ENCODE peak calls at places on chromosomes 16 and 17, in six cellular contexts. A, Q, V, S, X and P are unnamed samples.
A peak's percentile ranks its signal among the peaks of the same experiment; 100 is the strongest.

GRCh38 chr17:10631048-10631700 is 25.9 kb downstream of the MYH3 start:
- DNase-seq in A (no peak), Q (peak; percentile 49), V (no peak), S (no peak), X (no peak), P (no peak)

GRCh38 chr17:65362826-65363225 is 198.6 kb downstream of the AXIN2 start:
- DNase-seq in A (no peak), Q (peak; percentile 64), V (no peak), S (no peak), X (no peak), P (no peak)

GRCh38 chr16:85621698-85622433 is 8.7 kb downstream of the GSE1 start:
- DNase-seq in A (no peak), Q (peak; percentile 58), V (no peak), S (no peak), X (no peak), P (peak; percentile 50)

GRCh38 chr17:56031636-56032035 is 121.6 kb upstream of the ANKFN1 start:
- DNase-seq in A (no peak), Q (no peak), V (no peak), S (no peak), X (no peak), P (no peak)

GRCh38 chr17:35051183-35051578 is 12.3 kb downstream of the RFFL start:
- DNase-seq in A (no peak), Q (no peak), V (no peak), S (no peak), X (no peak), P (no peak)

GRCh38 chr17:66018786-66019185 is 173.1 kb downstream of the CEP112 start:
- DNase-seq in A (no peak), Q (no peak), V (no peak), S (no peak), X (no peak), P (no peak)

GRCh38 chr17:64355536-64356303 is 34.9 kb downstream of the PECAM1 start:
- DNase-seq in A (no peak), Q (no peak), V (no peak), S (no peak), X (no peak), P (no peak)

GRCh38 chr16:26454102-26454501 is 612.6 kb upstream of the C16orf82 start:
- DNase-seq in A (no peak), Q (no peak), V (no peak), S (no peak), X (no peak), P (no peak)

GRCh38 chr16:9489823-9490467 is 398.5 kb downstream of the HAPSTR1 start:
- DNase-seq in A (no peak), Q (no peak), V (no peak), S (peak; percentile 66), X (no peak), P (no peak)

GRCh38 chr16:2477327-2477726 is 2.4 kb downstream of the TBC1D24 start:
- DNase-seq in A (no peak), Q (no peak), V (no peak), S (no peak), X (no peak), P (no peak)

GRCh38 chr16:86579268-86580062 is 1.1 kb downstream of the FOXL1 start:
- DNase-seq in A (no peak), Q (no peak), V (no peak), S (no peak), X (no peak), P (no peak)

GRCh38 chr17:74243013-74243755 is 29.8 kb downstream of the TTYH2 start:
- DNase-seq in A (no peak), Q (no peak), V (no peak), S (peak; percentile 75), X (no peak), P (no peak)

GRCh38 chr17:71142333-71142732 is 973.0 kb downstream of the KCNJ2 start:
- DNase-seq in A (no peak), Q (no peak), V (no peak), S (no peak), X (no peak), P (no peak)

GRCh38 chr16:51409001-51409675 is 258.1 kb upstream of the SALL1 start:
- DNase-seq in A (no peak), Q (no peak), V (no peak), S (no peak), X (no peak), P (no peak)

GRCh38 chr17:7836596-7837374 is 2.8 kb downstream of the KDM6B start:
- DNase-seq in A (no peak), Q (peak; percentile 93), V (peak; percentile 93), S (peak; percentile 90), X (peak; percentile 91), P (no peak)

GRCh38 chr17:13598353-13599167 is 3.2 kb downstream of the HS3ST3A1 start:
- DNase-seq in A (no peak), Q (no peak), V (no peak), S (no peak), X (no peak), P (no peak)
- H3K27me3 ChIP-seq in A (no peaks in the 10 kb centered on the region), Q (no peaks in the 10 kb centered on the region), V (peaks cover 20% of the 10 kb centered on the region), S (peaks cover 51% of the 10 kb centered on the region), X (no peaks in the 10 kb centered on the region), P (peaks cover 22% of the 10 kb centered on the region)

GRCh38 chr16:53549970-53550406 is 47.0 kb upstream of the AKTIP start:
- DNase-seq in A (no peak), Q (peak; percentile 41), V (peak; percentile 66), S (peak; percentile 23), X (peak; percentile 45), P (peak; percentile 63)
- TF ChIP-seq CTCF in A (peak; percentile 65), Q (peak; percentile 78), V (peak; percentile 42), S (peak; percentile 75), X (peak; percentile 54), P (peak; percentile 70)

GRCh38 chr16:66306366-66307150 is 59.9 kb upstream of the CDH5 start:
- DNase-seq in A (no peak), Q (no peak), V (peak; percentile 41), S (no peak), X (no peak), P (no peak)
- H3K27me3 ChIP-seq in A (no peaks in the 10 kb centered on the region), Q (peaks cover 23% of the 10 kb centered on the region), V (no peaks in the 10 kb centered on the region), S (peaks cover 19% of the 10 kb centered on the region), X (no peaks in the 10 kb centered on the region), P (no peaks in the 10 kb centered on the region)

GRCh38 chr17:39264119-39264518 is 38.4 kb upstream of the STAC2 start:
- DNase-seq in A (no peak), Q (no peak), V (no peak), S (peak; percentile 69), X (peak; percentile 55), P (no peak)

DNA sequence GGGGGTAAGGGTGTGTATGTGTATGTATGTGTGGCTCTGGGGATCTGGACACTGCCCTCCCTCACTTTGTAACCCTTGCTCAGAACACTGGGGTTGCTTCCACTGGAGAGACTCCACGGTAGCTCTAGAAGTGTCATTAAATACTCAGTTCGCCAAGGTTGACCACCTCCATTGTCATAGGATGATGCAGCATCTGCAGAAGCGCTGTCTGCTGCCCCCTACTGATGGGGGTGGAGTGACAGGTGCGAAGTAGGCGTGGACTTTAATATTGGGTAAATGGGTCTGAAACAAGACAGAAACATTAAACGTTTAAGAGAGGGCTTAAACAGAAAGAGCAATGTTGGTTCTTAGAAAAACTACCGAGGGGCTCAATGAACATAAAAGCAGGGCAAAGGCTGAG is 35.5 kb upstream of the STAC2 start:
- DNase-seq in A (no peak), Q (no peak), V (no peak), S (no peak), X (no peak), P (no peak)
- TF ChIP-seq CTCF in A (no peak), Q (peak; percentile 41), V (no peak), S (peak; percentile 15), X (no peak), P (no peak)

DNA sequence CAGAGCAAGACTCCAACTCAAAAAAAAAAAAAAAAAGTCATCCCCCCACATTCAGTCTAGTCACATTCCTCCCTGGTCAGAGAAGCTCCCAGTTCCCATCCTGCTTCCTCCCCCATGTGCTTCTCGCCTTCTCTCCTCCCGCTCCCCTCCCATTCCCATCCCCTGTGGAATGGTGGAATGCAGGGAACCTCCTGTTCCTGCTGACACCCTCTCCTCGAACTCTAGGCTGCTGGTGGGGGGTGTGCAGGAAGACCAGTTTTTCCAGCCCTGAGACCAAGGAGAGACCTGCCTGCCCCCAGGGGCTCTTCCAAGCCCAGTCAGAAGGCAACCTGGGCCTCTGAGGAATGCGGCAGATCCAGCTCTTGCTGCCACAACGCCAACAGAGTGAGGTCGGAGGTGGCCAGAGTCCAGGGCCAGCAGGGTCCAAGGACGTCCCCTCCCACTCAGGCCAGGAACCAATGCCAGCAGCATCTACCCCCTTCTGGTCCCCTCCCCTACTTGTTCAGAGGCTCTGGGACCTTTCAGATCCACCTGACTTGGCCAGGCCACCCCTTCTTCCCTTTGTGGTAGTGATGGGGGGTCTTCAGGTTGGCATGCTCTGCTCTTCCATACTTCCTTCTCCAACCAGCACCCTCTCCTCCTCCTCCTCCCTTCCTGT is 39.3 kb upstream of the TAC4 start:
- DNase-seq in A (no peak), Q (peak; percentile 97), V (no peak), S (no peak), X (no peak), P (no peak)
- H3K27me3 ChIP-seq in A (no peaks in the 10 kb centered on the region), Q (no peaks in the 10 kb centered on the region), V (no peaks in the 10 kb centered on the region), S (peaks cover 98% of the 10 kb centered on the region), X (no peaks in the 10 kb centered on the region), P (peaks cover 13% of the 10 kb centered on the region)

DNA sequence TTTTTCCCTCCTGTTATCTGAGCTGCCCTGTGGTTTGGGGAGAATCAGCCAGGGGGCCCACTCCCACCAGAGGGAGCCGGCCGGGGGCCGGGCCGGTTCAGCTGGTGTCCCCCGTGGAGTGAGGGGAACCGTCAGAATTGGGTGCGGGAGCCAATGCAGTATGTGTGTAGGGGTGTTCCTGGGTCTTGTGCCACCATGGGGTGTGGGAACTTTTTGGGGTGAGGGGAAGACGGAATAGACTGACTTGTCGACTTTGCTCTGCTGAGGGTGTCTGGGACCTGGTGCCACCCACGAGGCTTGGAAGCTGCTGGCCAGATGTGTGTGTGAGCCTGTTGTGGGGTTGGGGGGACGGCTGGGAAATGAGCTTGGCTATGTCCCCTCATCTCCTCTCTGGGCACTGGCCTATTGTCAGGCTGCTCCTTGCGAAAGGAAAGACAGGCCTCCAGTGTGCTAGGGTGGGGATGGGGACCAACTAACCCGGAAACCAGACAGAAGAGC is 9.9 kb downstream of the RARA start:
- DNase-seq in A (no peak), Q (no peak), V (peak; percentile 70), S (peak; percentile 16), X (no peak), P (no peak)
- TF ChIP-seq CTCF in A (peak; percentile 4), Q (no peak), V (no peak), S (no peak), X (no peak), P (peak; percentile 28)

DNA sequence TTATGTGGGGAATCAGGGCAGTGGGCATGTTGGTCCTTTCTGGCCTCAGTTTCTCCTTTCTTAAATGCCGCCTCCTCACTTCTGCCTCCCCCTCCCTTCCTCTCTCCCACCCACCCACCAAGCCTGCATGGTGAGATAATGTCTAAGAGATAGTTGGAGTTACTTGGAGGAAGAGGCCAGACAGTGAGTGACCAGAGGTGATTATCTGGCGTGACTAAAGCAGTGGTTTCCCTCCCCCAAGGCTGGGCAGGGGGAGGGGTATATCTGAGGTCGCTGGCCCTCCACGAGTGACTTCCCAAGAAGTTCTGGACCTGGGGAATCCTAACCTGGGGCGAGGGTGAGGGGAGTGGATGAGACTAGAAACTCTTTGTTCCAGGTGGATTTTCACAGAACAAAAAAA is 31.6 kb upstream of the TAC4 start:
- DNase-seq in A (no peak), Q (no peak), V (no peak), S (no peak), X (no peak), P (no peak)
- H3K27me3 ChIP-seq in A (peaks cover 5% of the 10 kb centered on the region), Q (no peaks in the 10 kb centered on the region), V (peaks cover 6% of the 10 kb centered on the region), S (peaks cover 84% of the 10 kb centered on the region), X (no peaks in the 10 kb centered on the region), P (peaks cover 4% of the 10 kb centered on the region)

GRCh38 chr16:47581114-47581513 is 120.0 kb downstream of the PHKB start:
- DNase-seq in A (no peak), Q (no peak), V (no peak), S (no peak), X (no peak), P (no peak)
- TF ChIP-seq CTCF in A (no peak), Q (no peak), V (no peak), S (peak; percentile 13), X (no peak), P (no peak)

GRCh38 chr16:49278944-49279725 is 2.5 kb downstream of the CBLN1 start:
- DNase-seq in A (no peak), Q (no peak), V (no peak), S (no peak), X (no peak), P (peak; percentile 38)
- H3K27me3 ChIP-seq in A (peaks cover 66% of the 10 kb centered on the region), Q (peaks cover 49% of the 10 kb centered on the region), V (peaks cover 27% of the 10 kb centered on the region), S (peaks cover 99% of the 10 kb centered on the region), X (no peaks in the 10 kb centered on the region), P (no peaks in the 10 kb centered on the region)